ENCODE peak calls at places on chromosome 13, in six cellular contexts. H is Caco-2, F is pancreas, C is AG04450, R is heart right ventricle, D is Peyer's patch. W is an unnamed sample.

GRCh38 chr13:107586216-107586615 is 629.1 kb downstream of the LIG4 start:
- DNase-seq in F (no peak), C (peak; percentile 33), D (no peak), H (no peak), R (no peak), W (no peak)

GRCh38 chr13:40087021-40088002 is 431.9 kb downstream of the COG6 start:
- DNase-seq in C (no peak), F (no peak), R (no peak), H (peak; percentile 30), D (no peak), W (no peak)

GRCh38 chr13:32246468-32246867 is 68.7 kb downstream of the ZAR1L start:
- DNase-seq in H (peak; percentile 85), F (peak; percentile 28), D (no peak), C (no peak), R (peak; percentile 72), W (no peak)

GRCh38 chr13:51894239-51894638 is 32.5 kb downstream of the CCDC70 start:
- DNase-seq in C (no peak), R (no peak), D (no peak), F (no peak), H (no peak), W (no peak)

GRCh38 chr13:59413121-59413520 is 750.6 kb downstream of the DIAPH3 start:
- DNase-seq in D (no peak), R (no peak), C (no peak), H (no peak), F (no peak), W (no peak)

GRCh38 chr13:94178625-94179244 is 300.7 kb downstream of the DCT start:
- DNase-seq in H (no peak), D (no peak), C (no peak), F (no peak), R (no peak), W (no peak)

GRCh38 chr13:37715606-37716015 is 117.0 kb upstream of the POSTN start:
- DNase-seq in R (no peak), F (no peak), D (no peak), C (peak; percentile 21), H (no peak), W (peak; percentile 80)

GRCh38 chr13:99085846-99086148 is 107.9 kb upstream of the DOCK9 start:
- DNase-seq in F (peak; percentile 30), C (no peak), R (peak; percentile 28), D (no peak), H (no peak), W (no peak)

GRCh38 chr13:44188257-44188656 is 185.4 kb upstream of the SERP2 start:
- DNase-seq in F (no peak), C (no peak), R (no peak), H (no peak), D (no peak), W (no peak)

GRCh38 chr13:99690426-99691189 is 189.3 kb downstream of the TM9SF2 start:
- DNase-seq in F (no peak), R (no peak), D (no peak), C (no peak), H (no peak), W (no peak)

GRCh38 chr13:20090349-20090748 is 70.5 kb downstream of the GJA3 start:
- DNase-seq in R (no peak), F (no peak), D (no peak), H (no peak), C (no peak), W (no peak)

GRCh38 chr13:78742659-78743058 is 83.7 kb upstream of the OBI1 start:
- DNase-seq in F (no peak), H (no peak), C (no peak), D (no peak), R (no peak), W (no peak)

DNA sequence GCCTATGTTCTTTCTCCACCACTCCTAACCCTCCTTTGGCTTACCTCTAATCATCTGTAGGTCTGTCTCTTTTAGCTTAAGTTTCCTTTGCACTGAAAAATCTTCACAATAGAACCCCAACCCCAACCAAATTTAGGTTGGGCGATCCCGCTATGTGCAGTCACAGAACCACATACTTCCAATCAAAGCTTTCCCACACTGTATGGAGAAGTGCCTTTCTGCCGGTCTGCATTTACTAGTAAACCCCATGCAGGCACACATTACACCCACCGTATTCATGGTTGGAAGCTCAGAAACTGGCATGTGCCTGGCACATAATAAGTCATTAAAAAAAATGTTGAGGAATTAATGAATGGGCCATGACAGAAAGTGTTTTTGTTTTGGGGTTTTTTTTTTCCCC is 158.4 kb downstream of the KLF12 start:
- DNase-seq in F (no peak), D (no peak), C (no peak), H (no peak), R (no peak), W (no peak)
- H3K4me3 ChIP-seq in F (no peak overlapping the region), D (no peak overlapping the region), C (no peak overlapping the region), H (no peak overlapping the region), R (no peak overlapping the region), W (no peak overlapping the region)

GRCh38 chr13:46553886-46554855 is 1.2 kb downstream of the LRCH1 start:
- DNase-seq in C (no peak), F (peak; percentile 59), H (peak; percentile 79), D (peak; percentile 81), R (peak; percentile 79), W (no peak)

GRCh38 chr13:46553521-46553885 is 533 bp downstream of the LRCH1 start:
- DNase-seq in C (no peak), F (no peak), R (no peak), D (no peak), H (peak; percentile 43), W (no peak)

GRCh38 chr13:46551410-46552301 is 1.3 kb upstream of the LRCH1 start:
- DNase-seq in F (peak; percentile 70), D (peak; percentile 87), R (peak; percentile 85), H (peak; percentile 89), C (no peak), W (no peak)

GRCh38 chr13:46552302-46552680 is 679 bp upstream of the LRCH1 start:
- DNase-seq in F (no peak), H (no peak), C (no peak), D (no peak), R (no peak), W (no peak)

GRCh38 chr13:46552888-46553520 is at the start of gene LRCH1:
- DNase-seq in H (peak; percentile 89), C (no peak), R (peak; percentile 93), F (peak; percentile 89), D (peak; percentile 92), W (no peak)
- H3K4me3 ChIP-seq in H (peak within 1 kb of the TSS; percentile 99), C (peak within 1 kb of the TSS; percentile 92), R (peak within 1 kb of the TSS; percentile 97), F (peak within 1 kb of the TSS; percentile 93), D (peak within 1 kb of the TSS; percentile 94), W (peak within 1 kb of the TSS; percentile 89)

DNA sequence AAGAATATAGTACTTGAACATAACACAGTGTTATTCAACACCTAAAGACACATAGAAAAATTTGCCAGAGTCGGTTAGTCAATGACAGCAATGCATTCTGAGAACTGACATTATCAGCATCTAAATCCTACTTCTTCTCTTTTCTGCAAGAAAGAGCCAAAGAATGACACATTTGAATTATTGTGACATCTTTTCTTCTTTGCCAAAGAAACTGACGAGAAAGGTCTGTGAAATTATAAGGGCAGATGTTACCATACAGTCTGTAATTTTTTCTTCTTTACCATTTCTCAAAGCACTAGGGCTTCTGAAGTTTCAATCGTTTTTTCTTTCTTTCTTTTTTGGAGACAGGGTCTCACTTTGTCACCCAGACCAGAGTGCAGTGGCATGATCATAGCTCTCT is 350.9 kb upstream of the NBEA start:
- DNase-seq in H (no peak), D (no peak), R (no peak), F (no peak), C (no peak), W (no peak)
- H3K4me3 ChIP-seq in H (no peak overlapping the region), D (no peak overlapping the region), R (no peak overlapping the region), F (no peak overlapping the region), C (no peak overlapping the region), W (no peak overlapping the region)

GRCh38 chr13:27793377-27794074 is 1.2 kb downstream of the GSX1 start:
- DNase-seq in R (no peak), C (no peak), D (no peak), H (no peak), F (no peak), W (no peak)

GRCh38 chr13:27791901-27792392 is 336 bp upstream of the GSX1 start:
- DNase-seq in C (no peak), H (no peak), F (no peak), D (no peak), R (no peak), W (no peak)

GRCh38 chr13:27791146-27791900 is 960 bp upstream of the GSX1 start:
- DNase-seq in D (no peak), R (no peak), C (no peak), H (no peak), F (no peak), W (no peak)

GRCh38 chr13:27794075-27794691 is 1.9 kb downstream of the GSX1 start:
- DNase-seq in R (no peak), H (no peak), C (no peak), F (no peak), D (no peak), W (no peak)

GRCh38 chr13:27792393-27793218 is at the start of gene GSX1:
- DNase-seq in D (peak; percentile 64), F (peak; percentile 63), H (peak; percentile 86), R (peak; percentile 51), C (no peak), W (no peak)
- H3K4me3 ChIP-seq in D (no peak within 1 kb of the TSS), F (no peak within 1 kb of the TSS), H (peak within 1 kb of the TSS; percentile 11), R (peak within 1 kb of the TSS; percentile 18), C (no peak within 1 kb of the TSS), W (peak within 1 kb of the TSS; percentile 29)

DNA sequence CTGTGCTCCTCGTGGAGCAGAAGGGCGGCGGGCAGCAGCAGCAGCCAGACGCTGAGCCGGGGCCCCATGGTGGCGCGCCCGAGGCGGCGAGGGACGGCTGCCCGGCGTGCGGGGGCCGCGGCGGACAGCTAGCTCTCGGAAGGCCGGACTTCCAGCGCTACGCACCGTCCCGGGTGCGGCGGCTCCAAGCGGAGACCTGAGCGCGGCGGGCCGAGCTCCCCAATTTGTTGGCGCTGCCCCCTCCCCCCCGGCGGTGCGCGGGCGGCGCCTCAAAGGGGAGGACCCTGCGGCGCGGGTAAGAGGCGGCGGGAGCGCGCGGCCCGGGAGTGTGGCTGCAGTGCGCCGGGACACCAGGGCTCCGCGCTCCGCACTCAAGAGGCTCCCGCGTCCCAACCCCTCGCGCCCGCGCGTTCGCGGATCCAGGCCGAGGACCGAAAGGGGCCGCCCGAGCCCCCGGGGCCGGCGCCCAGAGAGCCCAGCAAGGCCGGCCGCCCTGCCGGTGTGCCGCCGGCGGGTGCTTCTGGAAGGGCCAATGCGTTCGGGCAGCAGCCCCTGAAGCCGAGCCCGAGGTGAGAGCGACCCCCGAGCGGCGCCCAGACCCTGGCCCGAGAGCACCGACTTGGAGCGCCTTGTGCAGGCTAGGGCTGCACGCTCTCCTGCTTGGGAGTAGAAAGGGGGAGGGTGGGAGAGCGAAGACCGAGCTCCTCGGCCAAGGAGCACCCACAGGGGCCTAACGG is at the start of the genes COL4A1 and COL4A2:
- DNase-seq in R (peak; percentile 81), H (no peak), F (no peak), C (no peak), D (peak; percentile 65), W (no peak)
- H3K4me3 ChIP-seq in R (peak within 1 kb of the TSS; percentile 97), H (no peak within 1 kb of the TSS), F (peak within 1 kb of the TSS; percentile 33), C (peak within 1 kb of the TSS; percentile 87), D (peak within 1 kb of the TSS; percentile 54), W (peak within 1 kb of the TSS; percentile 78)

W was measured in AG04449.